ENCODE peak calls at places on chromosomes 12 and 14, in five cellular contexts. One of them, this sample, is unnamed.

GRCh38 chr12:47212701-47213039 is 132.9 kb upstream of the AMIGO2 start:
- DNase-seq in IMR-90: no peak
- DNase-seq in AG09309: no peak
- DNase-seq in stomach: no peak
- DNase-seq in brain microvascular endothelial cell: no peak
- DNase-seq in this sample: no peak

GRCh38 chr14:64092940-64093339 is 201.2 kb downstream of the ESR2 start:
- DNase-seq in AG09309: no peak
- DNase-seq in IMR-90: no peak
- DNase-seq in brain microvascular endothelial cell: no peak
- DNase-seq in stomach: no peak
- DNase-seq in this sample: no peak

GRCh38 chr14:51730094-51730493 is 78.4 kb downstream of the FRMD6 start:
- DNase-seq in stomach: no peak
- DNase-seq in IMR-90: no peak
- DNase-seq in brain microvascular endothelial cell: no peak
- DNase-seq in AG09309: no peak
- DNase-seq in this sample: no peak

GRCh38 chr14:100116134-100116533 is 43.3 kb downstream of the DEGS2 start:
- DNase-seq in stomach: no peak
- DNase-seq in brain microvascular endothelial cell: no peak
- DNase-seq in IMR-90: no peak
- DNase-seq in AG09309: no peak
- DNase-seq in this sample: no peak

GRCh38 chr14:75783602-75784313 is 122.7 kb downstream of the TTLL5 start:
- DNase-seq in IMR-90: no peak
- DNase-seq in stomach: no peak
- DNase-seq in brain microvascular endothelial cell: no peak
- DNase-seq in AG09309: no peak
- DNase-seq in this sample: no peak

GRCh38 chr12:45688188-45688587 is 41.3 kb upstream of the ARID2 start:
- DNase-seq in stomach: no peak
- DNase-seq in IMR-90: no peak
- DNase-seq in AG09309: no peak
- DNase-seq in brain microvascular endothelial cell: no peak
- DNase-seq in this sample: no peak

GRCh38 chr12:52798003-52798670 is 2.2 kb upstream of the KRT3 start:
- DNase-seq in IMR-90: peak; percentile 40
- DNase-seq in stomach: no peak
- DNase-seq in brain microvascular endothelial cell: no peak
- DNase-seq in AG09309: no peak
- DNase-seq in this sample: no peak

GRCh38 chr14:97299661-97300060 is 502.5 kb downstream of the VRK1 start:
- DNase-seq in brain microvascular endothelial cell: no peak
- DNase-seq in stomach: no peak
- DNase-seq in AG09309: no peak
- DNase-seq in IMR-90: no peak
- DNase-seq in this sample: no peak

GRCh38 chr14:58547649-58548048 is 90.1 kb upstream of the DACT1 start:
- DNase-seq in AG09309: no peak
- DNase-seq in stomach: no peak
- DNase-seq in IMR-90: no peak
- DNase-seq in brain microvascular endothelial cell: no peak
- DNase-seq in this sample: no peak

GRCh38 chr12:78330131-78330530 is 499.4 kb downstream of the NAV3 start:
- DNase-seq in stomach: no peak
- DNase-seq in brain microvascular endothelial cell: no peak
- DNase-seq in IMR-90: no peak
- DNase-seq in AG09309: no peak
- DNase-seq in this sample: no peak

GRCh38 chr12:112858776-112859175 is 48.0 kb upstream of the OAS1 start:
- DNase-seq in brain microvascular endothelial cell: no peak
- DNase-seq in AG09309: no peak
- DNase-seq in stomach: no peak
- DNase-seq in IMR-90: no peak
- DNase-seq in this sample: no peak

GRCh38 chr14:81625343-81625742 is 91.7 kb upstream of the SEL1L start:
- DNase-seq in AG09309: no peak
- DNase-seq in stomach: no peak
- DNase-seq in brain microvascular endothelial cell: no peak
- DNase-seq in IMR-90: no peak
- DNase-seq in this sample: no peak

GRCh38 chr12:84644936-84645335 is 267.7 kb downstream of the SLC6A15 start:
- DNase-seq in brain microvascular endothelial cell: no peak
- DNase-seq in stomach: no peak
- DNase-seq in AG09309: no peak
- DNase-seq in IMR-90: no peak
- DNase-seq in this sample: no peak

GRCh38 chr14:81162941-81163340 is 57.8 kb downstream of the GTF2A1 start:
- DNase-seq in stomach: no peak
- DNase-seq in AG09309: no peak
- DNase-seq in IMR-90: peak; percentile 34
- DNase-seq in brain microvascular endothelial cell: peak; percentile 9
- DNase-seq in this sample: no peak

GRCh38 chr14:56280843-56281242 is 162.6 kb downstream of the PELI2 start:
- DNase-seq in brain microvascular endothelial cell: no peak
- DNase-seq in AG09309: no peak
- DNase-seq in stomach: no peak
- DNase-seq in IMR-90: no peak
- DNase-seq in this sample: no peak
- TF ChIP-seq CTCF in brain microvascular endothelial cell: peak; percentile 43
- TF ChIP-seq CTCF in AG09309: no peak
- TF ChIP-seq CTCF in stomach: no peak
- TF ChIP-seq CTCF in IMR-90: no peak
- TF ChIP-seq CTCF in this sample: no peak

DNA sequence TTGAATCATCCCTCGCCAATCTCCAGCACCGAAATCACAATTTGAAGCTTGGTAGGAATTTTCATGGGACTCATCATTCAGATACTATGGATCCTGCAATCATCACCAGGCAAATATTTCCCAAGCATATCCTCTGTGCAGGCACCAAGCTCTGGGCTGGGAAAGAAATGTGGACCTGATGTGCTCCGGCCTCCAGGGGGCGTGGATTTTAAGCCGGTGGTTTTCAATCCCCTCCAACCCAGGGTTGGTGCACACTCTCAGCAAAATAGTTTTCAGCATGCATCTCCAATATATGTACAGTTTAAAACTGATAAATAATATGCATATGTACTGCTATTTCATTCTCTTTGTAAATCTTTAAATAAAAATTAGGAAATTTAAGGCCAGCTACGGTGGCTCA is 98.9 kb downstream of the RBM19 start:
- DNase-seq in AG09309: no peak
- DNase-seq in stomach: no peak
- DNase-seq in IMR-90: peak; percentile 33
- DNase-seq in brain microvascular endothelial cell: no peak
- DNase-seq in this sample: no peak
- TF ChIP-seq CTCF in AG09309: peak; percentile 41
- TF ChIP-seq CTCF in stomach: no peak
- TF ChIP-seq CTCF in IMR-90: peak; percentile 30
- TF ChIP-seq CTCF in brain microvascular endothelial cell: peak; percentile 75
- TF ChIP-seq CTCF in this sample: peak; percentile 47

GRCh38 chr12:102438047-102438822 is 42.1 kb downstream of the IGF1 start:
- DNase-seq in IMR-90: peak; percentile 73
- DNase-seq in stomach: no peak
- DNase-seq in AG09309: no peak
- DNase-seq in brain microvascular endothelial cell: no peak
- DNase-seq in this sample: no peak
- TF ChIP-seq CTCF in IMR-90: no peak
- TF ChIP-seq CTCF in stomach: no peak
- TF ChIP-seq CTCF in AG09309: no peak
- TF ChIP-seq CTCF in brain microvascular endothelial cell: no peak
- TF ChIP-seq CTCF in this sample: no peak

DNA sequence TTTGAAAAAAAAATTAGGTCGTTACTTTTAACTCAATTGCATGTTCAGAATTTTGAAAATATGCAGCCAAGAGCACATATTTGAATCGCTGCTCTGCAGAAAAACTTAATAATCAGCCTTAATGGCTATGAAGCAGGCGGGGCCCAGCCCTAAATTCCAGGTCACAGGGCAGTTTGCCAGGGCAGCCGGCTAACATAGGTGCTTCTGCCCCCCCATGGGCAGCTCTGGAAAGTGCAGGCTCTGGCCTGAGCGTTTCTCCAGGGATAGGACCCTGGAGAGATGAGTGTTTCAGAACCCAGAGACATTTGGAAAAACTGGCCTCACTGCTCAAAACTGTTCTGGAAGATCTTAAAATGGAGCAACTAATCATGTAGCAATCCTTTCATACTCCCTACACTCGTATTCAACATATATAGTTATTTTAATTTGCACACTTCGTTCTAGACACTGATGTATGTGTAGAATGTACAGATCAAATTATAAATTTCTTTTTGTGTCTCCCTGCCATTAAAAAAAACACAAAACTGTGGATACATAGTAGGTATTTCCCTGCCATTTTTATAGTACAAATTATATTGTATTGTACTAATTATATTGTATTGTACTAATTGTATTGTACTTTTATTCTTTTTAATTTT is 26.0 kb upstream of the PTGR2 start:
- DNase-seq in AG09309: peak; percentile 28
- DNase-seq in IMR-90: peak; percentile 78
- DNase-seq in stomach: peak; percentile 97
- DNase-seq in brain microvascular endothelial cell: peak; percentile 72
- DNase-seq in this sample: no peak
- TF ChIP-seq CTCF in AG09309: peak; percentile 91
- TF ChIP-seq CTCF in IMR-90: peak; percentile 88
- TF ChIP-seq CTCF in stomach: peak; percentile 93
- TF ChIP-seq CTCF in brain microvascular endothelial cell: peak; percentile 93
- TF ChIP-seq CTCF in this sample: peak; percentile 88

DNA sequence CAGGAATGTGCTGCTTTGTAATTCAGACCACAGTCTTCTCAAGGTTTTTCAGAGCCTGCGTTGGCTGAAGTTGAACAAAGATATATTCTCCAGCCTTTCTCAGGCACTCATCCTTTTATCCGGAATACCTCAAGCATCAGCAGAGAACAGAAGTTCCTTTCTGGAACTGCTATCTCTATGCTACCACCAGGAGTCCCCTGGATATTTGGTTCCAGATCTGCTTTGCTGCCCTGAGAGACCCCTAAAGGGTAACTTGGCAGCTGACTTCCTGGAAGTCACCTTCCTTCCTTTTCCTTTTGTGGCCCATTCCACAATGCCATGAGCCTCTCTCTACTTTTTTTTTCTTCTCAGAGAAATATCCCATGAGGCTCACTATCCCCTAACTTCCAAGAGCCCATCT is 188.2 kb downstream of the PLCZ1 start:
- DNase-seq in brain microvascular endothelial cell: no peak
- DNase-seq in AG09309: no peak
- DNase-seq in stomach: no peak
- DNase-seq in IMR-90: no peak
- DNase-seq in this sample: no peak
- TF ChIP-seq CTCF in brain microvascular endothelial cell: peak; percentile 40
- TF ChIP-seq CTCF in AG09309: peak; percentile 11
- TF ChIP-seq CTCF in stomach: no peak
- TF ChIP-seq CTCF in IMR-90: no peak
- TF ChIP-seq CTCF in this sample: no peak

GRCh38 chr14:104723651-104724406 is at the start of gene ADSS1:
- DNase-seq in stomach: peak; percentile 68
- DNase-seq in brain microvascular endothelial cell: no peak
- DNase-seq in IMR-90: no peak
- DNase-seq in AG09309: no peak
- DNase-seq in this sample: no peak

GRCh38 chr14:104725772-104726548 is 1.9 kb downstream of the ADSS1 start:
- DNase-seq in stomach: no peak
- DNase-seq in IMR-90: no peak
- DNase-seq in brain microvascular endothelial cell: no peak
- DNase-seq in AG09309: no peak
- DNase-seq in this sample: no peak

GRCh38 chr14:104724407-104724980 is 465 bp downstream of the ADSS1 start:
- DNase-seq in brain microvascular endothelial cell: no peak
- DNase-seq in IMR-90: no peak
- DNase-seq in stomach: peak; percentile 53
- DNase-seq in AG09309: no peak
- DNase-seq in this sample: no peak

GRCh38 chr14:104726600-104727451 is 2.8 kb downstream of the ADSS1 start:
- DNase-seq in AG09309: no peak
- DNase-seq in IMR-90: no peak
- DNase-seq in stomach: no peak
- DNase-seq in brain microvascular endothelial cell: no peak
- DNase-seq in this sample: no peak

GRCh38 chr14:104724981-104725771 is 1.1 kb downstream of the ADSS1 start:
- DNase-seq in brain microvascular endothelial cell: no peak
- DNase-seq in IMR-90: no peak
- DNase-seq in stomach: peak; percentile 45
- DNase-seq in AG09309: no peak
- DNase-seq in this sample: no peak
- TF ChIP-seq CTCF in brain microvascular endothelial cell: peak; percentile 56
- TF ChIP-seq CTCF in IMR-90: peak; percentile 34
- TF ChIP-seq CTCF in stomach: no peak
- TF ChIP-seq CTCF in AG09309: peak; percentile 38
- TF ChIP-seq CTCF in this sample: peak; percentile 46

GRCh38 chr12:94100990-94101901 is 47.1 kb upstream of the PLXNC1 start:
- DNase-seq in AG09309: no peak
- DNase-seq in brain microvascular endothelial cell: peak; percentile 60
- DNase-seq in stomach: peak; percentile 77
- DNase-seq in IMR-90: peak; percentile 58
- DNase-seq in this sample: no peak

GRCh38 chr12:94107910-94108309 is 40.5 kb upstream of the PLXNC1 start:
- DNase-seq in stomach: no peak
- DNase-seq in AG09309: no peak
- DNase-seq in IMR-90: no peak
- DNase-seq in brain microvascular endothelial cell: no peak
- DNase-seq in this sample: no peak

GRCh38 chr12:94101902-94102660 is 46.3 kb upstream of the PLXNC1 start:
- DNase-seq in stomach: peak; percentile 88
- DNase-seq in AG09309: peak; percentile 64
- DNase-seq in brain microvascular endothelial cell: peak; percentile 83
- DNase-seq in IMR-90: peak; percentile 82
- DNase-seq in this sample: no peak

GRCh38 chr12:94100254-94100653 is 48.1 kb upstream of the PLXNC1 start:
- DNase-seq in stomach: no peak
- DNase-seq in IMR-90: peak; percentile 58
- DNase-seq in brain microvascular endothelial cell: peak; percentile 63
- DNase-seq in AG09309: peak; percentile 67
- DNase-seq in this sample: no peak

GRCh38 chr12:94103986-94104385 is 44.4 kb upstream of the PLXNC1 start:
- DNase-seq in AG09309: no peak
- DNase-seq in brain microvascular endothelial cell: no peak
- DNase-seq in stomach: no peak
- DNase-seq in IMR-90: no peak
- DNase-seq in this sample: no peak
- TF ChIP-seq CTCF in AG09309: no peak
- TF ChIP-seq CTCF in brain microvascular endothelial cell: no peak
- TF ChIP-seq CTCF in stomach: no peak
- TF ChIP-seq CTCF in IMR-90: no peak
- TF ChIP-seq CTCF in this sample: no peak

This sample was measured in AG04449.